ENCODE peak calls at places on chromosome 10, in five cellular contexts. N, A, D, M and Q are unnamed samples.

GRCh38 chr10:21475393-21475792 is 50.1 kb downstream of the SKIDA1 start:
- DNase-seq in N (no peak), A (no peak), D (no peak), M (no peak), Q (no peak)

GRCh38 chr10:79137826-79138225 is 69.1 kb downstream of the ZMIZ1 start:
- DNase-seq in N (no peak), A (peak; percentile 62), D (no peak), M (no peak), Q (no peak)

GRCh38 chr10:124231188-124232135 is 138.1 kb upstream of the CHST15 start:
- DNase-seq in N (no peak), A (no peak), D (no peak), M (no peak), Q (no peak)

GRCh38 chr10:23155166-23155565 is 36.9 kb upstream of the PTF1A start:
- DNase-seq in N (no peak), A (no peak), D (no peak), M (no peak), Q (no peak)

GRCh38 chr10:78335691-78336401 is 302.2 kb downstream of the RPS24 start:
- DNase-seq in N (no peak), A (peak; percentile 94), D (no peak), M (peak; percentile 14), Q (no peak)

GRCh38 chr10:3754727-3755439 is 30.1 kb downstream of the KLF6 start:
- DNase-seq in N (no peak), A (peak; percentile 96), D (no peak), M (peak; percentile 18), Q (peak; percentile 47)

GRCh38 chr10:69494626-69495558 is 43.6 kb downstream of the TSPAN15 start:
- DNase-seq in N (no peak), A (no peak), D (no peak), M (no peak), Q (no peak)

GRCh38 chr10:112000466-112000865 is 183.1 kb downstream of the GPAM start:
- DNase-seq in N (no peak), A (no peak), D (no peak), M (no peak), Q (no peak)

GRCh38 chr10:118793545-118793944 is 38.8 kb upstream of the CACUL1 start:
- DNase-seq in N (no peak), A (no peak), D (no peak), M (no peak), Q (no peak)

GRCh38 chr10:22674215-22674930 is 40.0 kb downstream of the PIP4K2A start:
- DNase-seq in N (no peak), A (peak; percentile 5), D (no peak), M (no peak), Q (no peak)

GRCh38 chr10:110400173-110400947 is 95.6 kb upstream of the SMNDC1 start:
- DNase-seq in N (no peak), A (peak; percentile 63), D (no peak), M (no peak), Q (no peak)

GRCh38 chr10:103766751-103767509 is 88.4 kb downstream of the SH3PXD2A start:
- DNase-seq in N (no peak), A (no peak), D (no peak), M (no peak), Q (peak; percentile 71)

GRCh38 chr10:113425596-113425995 is 127.3 kb upstream of the HABP2 start:
- DNase-seq in N (no peak), A (no peak), D (no peak), M (no peak), Q (no peak)

GRCh38 chr10:28291881-28292297 is 11.0 kb downstream of the MPP7 start:
- DNase-seq in N (no peak), A (peak; percentile 93), D (no peak), M (no peak), Q (no peak)

GRCh38 chr10:117784776-117785175 is 242.2 kb downstream of the EMX2 start:
- DNase-seq in N (no peak), A (no peak), D (no peak), M (no peak), Q (no peak)

GRCh38 chr10:78148564-78148963 is 114.9 kb downstream of the RPS24 start:
- DNase-seq in N (no peak), A (no peak), D (no peak), M (no peak), Q (peak; percentile 42)

GRCh38 chr10:4260483-4260882 is 475.5 kb upstream of the KLF6 start:
- DNase-seq in N (no peak), A (peak; percentile 82), D (no peak), M (no peak), Q (no peak)

GRCh38 chr10:107544706-107545520 is 380.4 kb upstream of the SORCS1 start:
- DNase-seq in N (no peak), A (no peak), D (no peak), M (peak; percentile 51), Q (peak; percentile 39)

GRCh38 chr10:75197066-75197465 is 13.5 kb upstream of the VDAC2 start:
- DNase-seq in N (no peak), A (no peak), D (no peak), M (no peak), Q (no peak)

GRCh38 chr10:119305860-119306513 is 98.6 kb downstream of the GRK5 start:
- DNase-seq in N (no peak), A (peak; percentile 99), D (no peak), M (no peak), Q (peak; percentile 53)

GRCh38 chr10:121077331-121077730 is 226.2 kb downstream of the WDR11 start:
- DNase-seq in N (no peak), A (no peak), D (no peak), M (no peak), Q (peak; percentile 76)

GRCh38 chr10:121078672-121079102 is 227.5 kb downstream of the WDR11 start:
- DNase-seq in N (no peak), A (no peak), D (no peak), M (no peak), Q (peak; percentile 74)

GRCh38 chr10:121076760-121077159 is 225.6 kb downstream of the WDR11 start:
- DNase-seq in N (no peak), A (no peak), D (no peak), M (no peak), Q (no peak)

GRCh38 chr10:121079226-121079625 is 228.1 kb downstream of the WDR11 start:
- DNase-seq in N (no peak), A (no peak), D (no peak), M (no peak), Q (no peak)

GRCh38 chr10:121078036-121078435 is 226.9 kb downstream of the WDR11 start:
- DNase-seq in N (no peak), A (no peak), D (no peak), M (no peak), Q (no peak)
- H2BK15ac ChIP-seq in N (no peak overlapping the region), A (no peak overlapping the region), D (no peak overlapping the region), M (no peak overlapping the region), Q (no peak overlapping the region)

DNA sequence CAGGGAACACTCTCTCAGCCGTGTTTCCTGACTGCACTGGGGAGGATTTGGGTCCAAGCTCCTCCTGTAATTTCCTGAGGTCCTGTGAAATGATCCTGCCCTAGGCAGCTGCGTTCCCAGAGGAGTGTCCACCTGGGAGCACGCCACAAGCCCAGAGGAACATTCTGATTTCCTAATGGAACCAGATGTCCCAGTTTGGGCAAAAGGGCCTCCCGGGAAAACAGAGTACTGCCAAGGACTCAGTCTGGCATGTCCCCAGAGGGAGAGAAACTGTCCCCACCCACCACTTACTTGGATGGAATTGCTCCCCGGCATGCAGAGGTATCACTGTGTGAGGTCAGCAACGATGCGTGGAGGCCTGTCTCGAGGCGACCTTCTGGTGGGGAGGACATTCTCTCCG is 34.5 kb downstream of the ASB13 start:
- DNase-seq in N (no peak), A (no peak), D (no peak), M (no peak), Q (no peak)
- H3K4me2 ChIP-seq in N (no peak overlapping the region), A (no peak overlapping the region), D (no peak overlapping the region), M (no peak overlapping the region), Q (no peak overlapping the region)

GRCh38 chr10:126456632-126457031 is 68.4 kb upstream of the ADAM12 start:
- DNase-seq in N (no peak), A (no peak), D (no peak), M (no peak), Q (no peak)

GRCh38 chr10:126459032-126459831 is 71.0 kb upstream of the ADAM12 start:
- DNase-seq in N (no peak), A (peak; percentile 52), D (no peak), M (no peak), Q (peak; percentile 22)

GRCh38 chr10:126459878-126460481 is 71.7 kb upstream of the ADAM12 start:
- DNase-seq in N (no peak), A (peak; percentile 92), D (no peak), M (no peak), Q (peak; percentile 60)

GRCh38 chr10:126455766-126456425 is 67.6 kb upstream of the ADAM12 start:
- DNase-seq in N (no peak), A (no peak), D (no peak), M (no peak), Q (no peak)

DNA sequence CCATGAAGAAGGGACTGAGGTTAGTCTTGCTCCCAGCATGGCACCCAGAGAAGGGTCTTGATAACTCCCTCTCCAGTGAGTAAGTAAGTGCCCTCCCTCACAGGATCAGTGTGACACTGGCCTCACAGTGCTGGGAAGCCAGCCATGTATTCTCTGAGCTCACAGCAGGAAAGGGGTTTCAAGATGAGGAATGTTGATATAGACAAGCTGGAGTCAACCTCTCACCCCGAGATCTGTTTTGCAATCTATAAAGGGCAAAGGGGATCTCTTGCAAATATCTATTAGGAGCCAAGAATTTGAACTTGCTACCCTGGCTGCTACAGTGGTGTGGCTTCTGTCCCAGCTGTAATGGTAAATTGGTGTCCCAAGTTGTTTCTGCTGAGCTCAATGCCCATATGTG is 70.2 kb upstream of the ADAM12 start:
- DNase-seq in N (no peak), A (peak; percentile 30), D (no peak), M (no peak), Q (peak; percentile 70)
- H2BK15ac ChIP-seq in N (no peak overlapping the region), A (no peak overlapping the region), D (no peak overlapping the region), M (no peak overlapping the region), Q (no peak overlapping the region)

GRCh38 chr10:8057636-8058273 is 3.3 kb downstream of the GATA3 start:
- DNase-seq in N (peak; percentile 11), A (no peak), D (no peak), M (no peak), Q (peak; percentile 68)
- H3K4me2 ChIP-seq in N (no peak overlapping the region), A (no peak overlapping the region), D (peak overlapping the region; percentile 84), M (peak overlapping the region; percentile 46), Q (peak overlapping the region; percentile 75)

DNA sequence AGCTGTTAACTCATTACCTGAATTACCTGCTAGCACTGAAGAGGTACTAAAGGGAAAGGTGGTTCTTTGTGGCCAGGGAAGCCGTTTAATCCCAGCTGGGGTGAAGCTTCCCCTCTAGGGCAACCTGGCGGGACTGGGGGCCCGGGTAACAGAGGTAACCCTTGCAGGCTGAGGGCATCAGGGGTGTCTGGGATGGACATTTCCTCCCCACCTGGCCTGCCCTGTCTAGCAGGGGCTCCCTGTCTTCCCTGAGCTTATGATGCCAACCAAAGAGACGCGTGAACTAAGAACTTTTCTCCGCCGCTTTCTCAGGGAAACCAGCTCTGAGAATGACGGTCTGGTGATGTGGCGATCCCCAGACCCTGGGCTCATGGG is 52.8 kb downstream of the UNC5B start:
- DNase-seq in N (no peak), A (no peak), D (no peak), M (no peak), Q (no peak)
- H2BK15ac ChIP-seq in N (peak overlapping the region; percentile 81), A (peak overlapping the region; percentile 82), D (peak overlapping the region; percentile 84), M (no peak overlapping the region), Q (no peak overlapping the region)